ENCODE peak calls at places on chromosomes 16 and 17, in ten cellular contexts. V is effector memory CD8-positive, alpha-beta T cell; C is heart right ventricle; L is right cardiac atrium; W is CD4-positive, alpha-beta T cell; U is naive thymus-derived CD8-positive, alpha-beta T cell; J is activated CD4-positive, CD25-positive, alpha-beta regulatory T cell treated with anti-CD3 and anti-CD28 coated beads, Interleukin-2, amount 50 U/mL, for 24 hours; N is esophagus mucosa; Q is activated CD8-positive, alpha-beta T cell treated with anti-CD3 and anti-CD28 coated beads for 36 hours; S is stimulated activated effector memory CD8-positive, alpha-beta T cell treated with anti-CD3 and anti-CD28 coated beads, Interleukin-12 subunit alpha, Interleukin-12 subunit beta, amount 100 ng/mL, for 72 hours. M is an unnamed sample.

GRCh38 chr16:10878644-10879498 is 1.9 kb downstream of the CIITA start:
- ATAC-seq in V (no peak), C (peak; percentile 51), L (peak; percentile 74), W (no peak), U (no peak), J (peak; percentile 20), N (peak; percentile 70), Q (peak; percentile 9), S (no peak), M (peak; percentile 16)

GRCh38 chr17:32504166-32504990 is 17.6 kb downstream of the CDK5R1 start:
- ATAC-seq in V (no peak), C (peak; percentile 29), L (peak; percentile 37), W (no peak), U (no peak), J (no peak), N (peak; percentile 77), Q (no peak), S (no peak), M (no peak)

GRCh38 chr17:44266402-44267164 is 1.4 kb downstream of the SLC4A1 start:
- ATAC-seq in V (no peak), C (no peak), L (no peak), W (no peak), U (no peak), J (no peak), N (no peak), Q (no peak), S (no peak), M (no peak)

GRCh38 chr17:180380-181212 is 854 bp downstream of the DOC2B start:
- ATAC-seq in V (no peak), C (peak; percentile 28), L (peak; percentile 38), W (no peak), U (no peak), J (no peak), N (peak; percentile 14), Q (no peak), S (no peak), M (no peak)

GRCh38 chr17:57935833-57936807 is 19.1 kb downstream of the CUEDC1 start:
- ATAC-seq in V (no peak), C (peak; percentile 89), L (peak; percentile 82), W (no peak), U (no peak), J (no peak), N (peak; percentile 10), Q (no peak), S (no peak), M (no peak)

GRCh38 chr17:49941427-49941826 is 27.6 kb upstream of the DLX4 start:
- ATAC-seq in V (no peak), C (no peak), L (no peak), W (no peak), U (no peak), J (no peak), N (no peak), Q (no peak), S (no peak), M (no peak)

GRCh38 chr16:87076950-87077749 is 240.0 kb downstream of the C16orf95 start:
- ATAC-seq in V (no peak), C (no peak), L (peak; percentile 51), W (no peak), U (no peak), J (no peak), N (peak; percentile 78), Q (peak; percentile 49), S (peak; percentile 43), M (no peak)

GRCh38 chr16:89881368-89881730 is 8.0 kb downstream of the TCF25 start:
- ATAC-seq in V (no peak), C (no peak), L (no peak), W (no peak), U (no peak), J (no peak), N (no peak), Q (no peak), S (no peak), M (no peak)

M was measured in activated T-helper 17 cell treated with anti-CD3 and anti-CD28 coated beads, Interleukin-2, amount 50 U/mL, for 72 hours.